ENCODE peak calls at places on chromosomes 5 and 9, in ten cellular contexts. One of them, this sample, is unnamed.

GRCh38 chr9:6552033-6552737 is 93.3 kb downstream of the GLDC start:
- DNase-seq in uterus: no peak
- DNase-seq in GM12891: no peak
- DNase-seq in A549: no peak
- DNase-seq in tibial nerve: no peak
- DNase-seq in H1: no peak
- DNase-seq in gastrocnemius medialis: no peak
- DNase-seq in heart left ventricle: no peak
- DNase-seq in ovary: no peak
- DNase-seq in sigmoid colon: no peak
- DNase-seq in this sample: no peak

GRCh38 chr5:10885026-10885425 is 124.0 kb upstream of the DAP start:
- DNase-seq in uterus: no peak
- DNase-seq in GM12891: no peak
- DNase-seq in A549: no peak
- DNase-seq in tibial nerve: no peak
- DNase-seq in H1: no peak
- DNase-seq in gastrocnemius medialis: no peak
- DNase-seq in heart left ventricle: no peak
- DNase-seq in ovary: no peak
- DNase-seq in sigmoid colon: no peak
- DNase-seq in this sample: no peak

GRCh38 chr5:159785639-159786038 is 130.6 kb upstream of the ADRA1B start:
- DNase-seq in uterus: no peak
- DNase-seq in GM12891: no peak
- DNase-seq in A549: no peak
- DNase-seq in tibial nerve: no peak
- DNase-seq in H1: no peak
- DNase-seq in gastrocnemius medialis: no peak
- DNase-seq in heart left ventricle: no peak
- DNase-seq in ovary: no peak
- DNase-seq in sigmoid colon: no peak
- DNase-seq in this sample: no peak

GRCh38 chr5:103216697-103217096 is 41.9 kb upstream of the MACIR start:
- DNase-seq in uterus: no peak
- DNase-seq in GM12891: no peak
- DNase-seq in A549: no peak
- DNase-seq in tibial nerve: no peak
- DNase-seq in H1: no peak
- DNase-seq in gastrocnemius medialis: no peak
- DNase-seq in heart left ventricle: no peak
- DNase-seq in ovary: no peak
- DNase-seq in sigmoid colon: no peak
- DNase-seq in this sample: no peak

GRCh38 chr5:79795764-79796398 is 106.2 kb downstream of the CMYA5 start:
- DNase-seq in uterus: peak
- DNase-seq in GM12891: no peak
- DNase-seq in A549: no peak
- DNase-seq in tibial nerve: no peak
- DNase-seq in H1: no peak
- DNase-seq in gastrocnemius medialis: peak
- DNase-seq in heart left ventricle: peak
- DNase-seq in ovary: peak
- DNase-seq in sigmoid colon: no peak
- DNase-seq in this sample: peak

GRCh38 chr5:92017786-92018185 is 634.7 kb upstream of the ARRDC3 start:
- DNase-seq in uterus: no peak
- DNase-seq in GM12891: no peak
- DNase-seq in A549: peak
- DNase-seq in tibial nerve: no peak
- DNase-seq in H1: no peak
- DNase-seq in gastrocnemius medialis: no peak
- DNase-seq in heart left ventricle: no peak
- DNase-seq in ovary: no peak
- DNase-seq in sigmoid colon: no peak
- DNase-seq in this sample: no peak

GRCh38 chr9:116942593-116943061 is 255.5 kb downstream of the TRIM32 start:
- DNase-seq in uterus: no peak
- DNase-seq in GM12891: no peak
- DNase-seq in A549: no peak
- DNase-seq in tibial nerve: no peak
- DNase-seq in H1: no peak
- DNase-seq in gastrocnemius medialis: no peak
- DNase-seq in heart left ventricle: no peak
- DNase-seq in ovary: no peak
- DNase-seq in sigmoid colon: no peak
- DNase-seq in this sample: no peak

GRCh38 chr9:124381073-124381945 is 33.9 kb downstream of the PSMB7 start:
- DNase-seq in uterus: no peak
- DNase-seq in GM12891: no peak
- DNase-seq in A549: no peak
- DNase-seq in tibial nerve: no peak
- DNase-seq in H1: no peak
- DNase-seq in gastrocnemius medialis: no peak
- DNase-seq in heart left ventricle: no peak
- DNase-seq in ovary: no peak
- DNase-seq in sigmoid colon: no peak
- DNase-seq in this sample: no peak

GRCh38 chr9:126346031-126346430 is 19.4 kb downstream of the MVB12B start:
- DNase-seq in uterus: no peak
- DNase-seq in GM12891: no peak
- DNase-seq in A549: no peak
- DNase-seq in tibial nerve: no peak
- DNase-seq in H1: no peak
- DNase-seq in gastrocnemius medialis: no peak
- DNase-seq in heart left ventricle: no peak
- DNase-seq in ovary: no peak
- DNase-seq in sigmoid colon: no peak
- DNase-seq in this sample: no peak

GRCh38 chr5:96780626-96781025 is 27.1 kb downstream of the ERAP1 start:
- DNase-seq in uterus: no peak
- DNase-seq in GM12891: no peak
- DNase-seq in A549: no peak
- DNase-seq in tibial nerve: no peak
- DNase-seq in H1: no peak
- DNase-seq in gastrocnemius medialis: no peak
- DNase-seq in heart left ventricle: no peak
- DNase-seq in ovary: no peak
- DNase-seq in sigmoid colon: no peak
- DNase-seq in this sample: no peak

GRCh38 chr9:113674436-113674835 is 201.7 kb upstream of the ZNF618 start:
- DNase-seq in uterus: no peak
- DNase-seq in GM12891: no peak
- DNase-seq in A549: no peak
- DNase-seq in tibial nerve: no peak
- DNase-seq in H1: no peak
- DNase-seq in gastrocnemius medialis: no peak
- DNase-seq in heart left ventricle: no peak
- DNase-seq in ovary: no peak
- DNase-seq in sigmoid colon: no peak
- DNase-seq in this sample: no peak

GRCh38 chr9:5910413-5911057 is 19.8 kb downstream of the MLANA start:
- DNase-seq in uterus: no peak
- DNase-seq in GM12891: no peak
- DNase-seq in A549: no peak
- DNase-seq in tibial nerve: no peak
- DNase-seq in H1: no peak
- DNase-seq in gastrocnemius medialis: no peak
- DNase-seq in heart left ventricle: no peak
- DNase-seq in ovary: no peak
- DNase-seq in sigmoid colon: no peak
- DNase-seq in this sample: peak

GRCh38 chr5:150119421-150120061 is 33.2 kb upstream of the CSF1R start:
- DNase-seq in uterus: peak
- DNase-seq in GM12891: no peak
- DNase-seq in A549: no peak
- DNase-seq in tibial nerve: peak
- DNase-seq in H1: no peak
- DNase-seq in gastrocnemius medialis: no peak
- DNase-seq in heart left ventricle: peak
- DNase-seq in ovary: no peak
- DNase-seq in sigmoid colon: peak
- DNase-seq in this sample: no peak

GRCh38 chr5:115402822-115403577 is 106.5 kb upstream of the CCDC112 start:
- DNase-seq in uterus: no peak
- DNase-seq in GM12891: no peak
- DNase-seq in A549: no peak
- DNase-seq in tibial nerve: no peak
- DNase-seq in H1: no peak
- DNase-seq in gastrocnemius medialis: no peak
- DNase-seq in heart left ventricle: no peak
- DNase-seq in ovary: no peak
- DNase-seq in sigmoid colon: no peak
- DNase-seq in this sample: no peak

GRCh38 chr9:23606107-23606506 is 219.9 kb downstream of the ELAVL2 start:
- DNase-seq in uterus: no peak
- DNase-seq in GM12891: no peak
- DNase-seq in A549: no peak
- DNase-seq in tibial nerve: no peak
- DNase-seq in H1: no peak
- DNase-seq in gastrocnemius medialis: no peak
- DNase-seq in heart left ventricle: no peak
- DNase-seq in ovary: no peak
- DNase-seq in sigmoid colon: no peak
- DNase-seq in this sample: no peak
- TF ChIP-seq POLR2A in uterus: no peak
- TF ChIP-seq POLR2A in GM12891: no peak
- TF ChIP-seq POLR2A in A549: no peak
- TF ChIP-seq POLR2A in tibial nerve: no peak
- TF ChIP-seq POLR2A in H1: no peak
- TF ChIP-seq POLR2A in gastrocnemius medialis: no peak
- TF ChIP-seq POLR2A in heart left ventricle: no peak
- TF ChIP-seq POLR2A in ovary: no peak
- TF ChIP-seq POLR2A in sigmoid colon: no peak
- TF ChIP-seq POLR2A in this sample: no peak

GRCh38 chr5:151264113-151264512 is 11.1 kb downstream of the GM2A start:
- DNase-seq in uterus: no peak
- DNase-seq in GM12891: no peak
- DNase-seq in A549: no peak
- DNase-seq in tibial nerve: no peak
- DNase-seq in H1: no peak
- DNase-seq in gastrocnemius medialis: no peak
- DNase-seq in heart left ventricle: no peak
- DNase-seq in ovary: no peak
- DNase-seq in sigmoid colon: no peak
- DNase-seq in this sample: peak
- TF ChIP-seq POLR2A in uterus: no peak
- TF ChIP-seq POLR2A in GM12891: no peak
- TF ChIP-seq POLR2A in A549: no peak
- TF ChIP-seq POLR2A in tibial nerve: no peak
- TF ChIP-seq POLR2A in H1: no peak
- TF ChIP-seq POLR2A in gastrocnemius medialis: no peak
- TF ChIP-seq POLR2A in heart left ventricle: no peak
- TF ChIP-seq POLR2A in ovary: no peak
- TF ChIP-seq POLR2A in sigmoid colon: no peak
- TF ChIP-seq POLR2A in this sample: no peak

GRCh38 chr5:6183391-6184390 is 194.7 kb downstream of the MED10 start:
- DNase-seq in uterus: no peak
- DNase-seq in GM12891: no peak
- DNase-seq in A549: no peak
- DNase-seq in tibial nerve: no peak
- DNase-seq in H1: no peak
- DNase-seq in gastrocnemius medialis: no peak
- DNase-seq in heart left ventricle: no peak
- DNase-seq in ovary: no peak
- DNase-seq in sigmoid colon: no peak
- DNase-seq in this sample: no peak
- TF ChIP-seq POLR2A in uterus: no peak
- TF ChIP-seq POLR2A in GM12891: no peak
- TF ChIP-seq POLR2A in A549: no peak
- TF ChIP-seq POLR2A in tibial nerve: no peak
- TF ChIP-seq POLR2A in H1: no peak
- TF ChIP-seq POLR2A in gastrocnemius medialis: no peak
- TF ChIP-seq POLR2A in heart left ventricle: no peak
- TF ChIP-seq POLR2A in ovary: no peak
- TF ChIP-seq POLR2A in sigmoid colon: no peak
- TF ChIP-seq POLR2A in this sample: no peak

DNA sequence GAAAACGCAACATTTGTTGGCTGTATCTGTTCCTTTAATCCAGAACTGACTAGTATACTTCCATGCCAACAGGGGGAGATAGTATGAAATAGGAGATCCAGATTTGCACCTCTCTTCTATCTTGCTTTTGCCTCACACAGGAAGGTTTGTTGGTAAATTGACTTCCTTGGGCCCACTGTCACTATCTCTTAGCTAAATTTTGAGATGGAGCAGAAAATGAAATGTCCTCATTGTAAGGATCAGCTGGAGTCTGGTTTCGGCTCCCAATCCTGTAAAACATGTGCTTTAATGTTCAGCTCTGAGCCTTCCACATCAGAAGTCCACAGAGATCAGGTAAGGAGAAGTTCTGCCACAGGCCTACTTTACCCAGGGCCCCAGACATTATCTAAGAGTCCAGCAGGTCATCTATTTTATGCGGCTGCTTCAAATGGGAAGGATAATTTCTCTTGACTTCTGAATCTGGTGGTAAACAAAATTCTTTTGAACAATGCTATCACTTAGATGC is 176.8 kb downstream of the FER start:
- DNase-seq in uterus: no peak
- DNase-seq in GM12891: no peak
- DNase-seq in A549: no peak
- DNase-seq in tibial nerve: no peak
- DNase-seq in H1: no peak
- DNase-seq in gastrocnemius medialis: no peak
- DNase-seq in heart left ventricle: no peak
- DNase-seq in ovary: no peak
- DNase-seq in sigmoid colon: no peak
- DNase-seq in this sample: no peak
- TF ChIP-seq POLR2A in uterus: no peak
- TF ChIP-seq POLR2A in GM12891: no peak
- TF ChIP-seq POLR2A in A549: no peak
- TF ChIP-seq POLR2A in tibial nerve: no peak
- TF ChIP-seq POLR2A in H1: no peak
- TF ChIP-seq POLR2A in gastrocnemius medialis: no peak
- TF ChIP-seq POLR2A in heart left ventricle: no peak
- TF ChIP-seq POLR2A in ovary: no peak
- TF ChIP-seq POLR2A in sigmoid colon: no peak
- TF ChIP-seq POLR2A in this sample: no peak